ENCODE peak calls at places on chromosomes 16 and 17, in nine cellular contexts. W is A549, E is adrenal gland, Z is body of pancreas, X is HCT116, R is transverse colon, Q is Peyer's patch, H is IMR-90, U is breast epithelium. A is an unnamed sample.

GRCh38 chr16:14529010-14529669 is 100.9 kb downstream of the PARN start:
- DNase-seq in U (peak; percentile 56), H (peak; percentile 93), X (peak; percentile 66), Z (peak; percentile 85), W (peak; percentile 97), Q (peak; percentile 43), R (peak; percentile 78), E (peak; percentile 90), A (peak; percentile 81)

GRCh38 chr17:1783834-1784611 is 22.2 kb downstream of the SERPINF1 start:
- DNase-seq in X (peak; percentile 6), H (peak; percentile 86), Z (peak; percentile 77), U (peak; percentile 87), E (peak; percentile 90), Q (peak; percentile 69), R (peak; percentile 74), W (peak; percentile 68), A (peak; percentile 82)

GRCh38 chr16:49952386-49952785 is 72.6 kb upstream of the CNEP1R1 start:
- DNase-seq in Q (no peak), R (no peak), H (no peak), W (peak; percentile 16), E (no peak), Z (no peak), X (peak; percentile 4), U (no peak), A (no peak)

GRCh38 chr17:76191891-76192290 is 48.4 kb downstream of the RNF157 start:
- DNase-seq in U (no peak), Q (peak; percentile 29), X (no peak), R (no peak), E (no peak), W (no peak), H (no peak), Z (no peak), A (no peak)

GRCh38 chr17:32498362-32498761 is 11.6 kb downstream of the CDK5R1 start:
- DNase-seq in Z (no peak), H (no peak), Q (no peak), X (no peak), R (no peak), E (no peak), W (no peak), U (no peak), A (no peak)

GRCh38 chr16:11740567-11740966 is 2.1 kb downstream of the TXNDC11 start:
- DNase-seq in Q (no peak), X (no peak), R (no peak), W (no peak), Z (no peak), U (no peak), H (no peak), E (no peak), A (no peak)

GRCh38 chr16:80319181-80319580 is 221.6 kb upstream of the DYNLRB2 start:
- DNase-seq in R (no peak), W (no peak), X (no peak), Z (no peak), E (no peak), H (no peak), U (no peak), Q (no peak), A (no peak)

GRCh38 chr17:74864866-74865395 is 5.2 kb upstream of the GRIN2C start:
- DNase-seq in Q (peak; percentile 64), R (peak; percentile 79), W (peak; percentile 78), U (peak; percentile 68), X (peak; percentile 44), Z (peak; percentile 76), H (peak; percentile 57), E (peak; percentile 90), A (peak; percentile 74)

GRCh38 chr16:68993421-68993820 is 112.0 kb upstream of the HAS3 start:
- DNase-seq in U (no peak), Q (no peak), X (no peak), W (no peak), E (no peak), Z (no peak), R (no peak), H (no peak), A (no peak)

GRCh38 chr16:29730649-29731048 is 15.1 kb downstream of the C16orf54 start:
- DNase-seq in W (no peak), R (peak; percentile 14), U (no peak), Z (no peak), X (no peak), H (no peak), E (no peak), Q (no peak), A (no peak)

GRCh38 chr16:55502801-55503366 is 6.0 kb upstream of the LPCAT2 start:
- DNase-seq in Q (peak; percentile 34), W (peak; percentile 68), E (peak; percentile 93), X (peak; percentile 40), U (peak; percentile 68), Z (peak; percentile 96), H (peak; percentile 93), R (peak; percentile 93), A (peak; percentile 96)

GRCh38 chr16:86520317-86521210 is 10.2 kb downstream of the FOXF1 start:
- DNase-seq in E (no peak), R (no peak), W (no peak), X (no peak), Z (no peak), U (no peak), Q (no peak), H (peak; percentile 33), A (no peak)

DNA sequence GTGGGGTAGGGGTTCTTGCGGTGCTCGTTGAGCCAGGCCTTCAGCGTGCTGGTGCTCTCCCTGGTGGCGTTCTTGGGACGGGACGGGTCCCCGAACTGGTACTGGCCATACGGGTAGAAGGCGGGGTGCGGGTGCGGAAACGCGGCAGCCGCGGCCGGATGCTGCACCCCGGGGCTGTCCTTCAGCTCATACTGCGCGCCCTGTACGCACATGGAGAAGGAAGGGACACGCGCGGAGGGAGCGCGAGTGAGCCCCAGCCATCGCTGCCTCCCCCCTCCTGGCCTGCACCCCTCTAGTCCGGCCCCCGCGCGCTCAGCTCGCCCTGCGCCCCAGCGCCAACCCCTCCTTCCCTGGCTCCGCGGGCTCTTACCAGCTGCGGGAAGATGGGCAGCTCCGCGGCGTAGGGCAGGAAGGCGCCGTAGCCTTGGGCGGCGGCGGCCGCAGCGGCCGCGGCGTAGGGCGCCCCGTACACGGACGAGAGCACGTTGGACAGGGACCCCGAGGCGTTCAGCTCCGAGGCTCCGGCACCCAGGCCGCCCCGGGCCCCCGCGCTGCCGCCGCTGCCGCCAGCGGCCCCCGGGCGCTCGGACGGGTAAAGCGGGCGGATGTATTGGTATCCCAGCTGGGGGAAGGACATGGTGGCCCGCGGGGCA is 1.0 kb downstream of the IRX3 start:
- DNase-seq in E (no peak), U (peak; percentile 50), X (no peak), H (no peak), Q (no peak), W (peak; percentile 52), Z (no peak), R (no peak), A (no peak)
- H3K27ac ChIP-seq in E (peak overlapping the region; percentile 57), U (peak overlapping the region; percentile 97), X (no peak overlapping the region), H (no peak overlapping the region), Q (no peak overlapping the region), W (peak overlapping the region; percentile 71), Z (peak overlapping the region; percentile 78), R (no peak overlapping the region), A (no peak overlapping the region)

GRCh38 chr16:77211880-77212735 is 12.9 kb downstream of the SYCE1L start:
- DNase-seq in H (no peak), W (peak; percentile 86), U (peak; percentile 42), X (no peak), E (peak; percentile 38), Q (peak; percentile 62), Z (peak; percentile 63), R (peak; percentile 73), A (no peak)
- TF ChIP-seq POLR2A in H (no peak), W (peak; percentile 76), U (no peak), X (peak; percentile 53), E (no peak), Q (no peak), Z (peak; percentile 43), R (peak; percentile 51), A (no peak)

GRCh38 chr17:4895676-4896331 is 3.5 kb upstream of the C17orf107 start:
- DNase-seq in Q (no peak), R (no peak), U (no peak), W (no peak), E (no peak), H (no peak), Z (no peak), X (no peak), A (no peak)
- H3K4me1 ChIP-seq in Q (no peaks in the 10 kb centered on the region), R (peaks cover 21% of the 10 kb centered on the region), U (no peaks in the 10 kb centered on the region), W (no peaks in the 10 kb centered on the region), E (no peaks in the 10 kb centered on the region), H (no peaks in the 10 kb centered on the region), Z (peaks cover 26% of the 10 kb centered on the region), X (no peaks in the 10 kb centered on the region), A (peaks cover 7% of the 10 kb centered on the region)

DNA sequence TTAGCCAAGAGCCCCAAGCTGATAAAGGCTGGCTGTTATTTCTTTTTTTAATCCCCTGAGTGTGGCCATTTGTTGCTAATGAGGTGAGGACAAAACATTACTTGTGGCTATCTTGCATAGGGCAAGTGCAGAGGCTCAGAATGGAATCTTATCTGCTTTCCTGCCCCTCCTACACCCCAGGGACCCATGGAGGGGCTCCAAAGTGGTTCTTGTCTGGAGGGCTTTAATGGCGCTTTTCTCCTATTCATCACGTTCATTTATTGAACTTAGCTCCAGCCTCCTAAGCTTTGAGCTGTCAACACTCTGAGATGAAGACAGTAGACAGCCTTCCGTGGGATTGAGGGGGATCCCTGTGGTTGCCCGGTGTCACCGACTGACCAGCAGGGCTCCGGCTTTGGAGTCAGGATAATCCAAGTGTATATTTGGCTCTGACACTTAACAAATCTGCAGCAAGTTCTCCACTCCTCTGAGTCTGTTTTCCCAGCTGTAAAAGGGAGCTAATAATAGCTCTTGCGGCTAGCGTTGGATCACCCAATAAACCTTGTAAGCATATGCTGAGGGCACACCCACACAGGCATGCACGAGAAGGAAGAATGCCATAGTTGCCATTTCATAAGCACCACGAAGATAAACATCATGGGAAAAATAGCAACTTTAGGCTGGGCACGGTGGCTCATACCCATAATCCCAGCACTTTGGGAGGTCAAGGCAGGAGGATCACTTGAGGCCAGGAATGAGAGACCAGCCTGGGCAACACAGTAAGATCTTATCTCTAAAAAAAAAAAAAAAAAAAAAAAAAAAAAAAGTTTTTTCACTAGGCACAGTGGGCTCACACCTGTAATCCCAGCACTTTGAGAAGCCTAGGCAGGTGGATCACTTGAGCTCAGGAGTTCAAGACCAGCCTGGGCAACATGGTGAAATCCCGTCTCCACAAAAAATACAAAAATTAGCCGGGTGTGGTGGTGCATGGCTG is 44.8 kb downstream of the MYH11 start:
- DNase-seq in W (peak; percentile 69), U (peak; percentile 44), Z (peak; percentile 74), R (no peak), Q (no peak), H (peak; percentile 86), X (no peak), E (no peak), A (no peak)
- H3K27ac ChIP-seq in W (no peak overlapping the region), U (peak overlapping the region; percentile 40), Z (peak overlapping the region; percentile 39), R (peak overlapping the region; percentile 73), Q (no peak overlapping the region), H (no peak overlapping the region), X (no peak overlapping the region), E (no peak overlapping the region), A (peak overlapping the region; percentile 66)